ENCODE peak calls at places on chromosomes 4 and X, in eight cellular contexts. D is transverse colon, M is endothelial cell of umbilical vein, G is IMR-90, H is GM12878, B is Peyer's patch, X is H54, N is breast epithelium. A is an unnamed sample.

GRCh38 chrX:133999013-133999705 is 13.8 kb upstream of the GPC3 start:
- DNase-seq in M (no peak), X (no peak), N (no peak), G (no peak), B (no peak), H (no peak), D (no peak), A (no peak)

GRCh38 chrX:149527705-149528104 is 13.1 kb upstream of the EOLA1 start:
- DNase-seq in B (no peak), G (peak), D (no peak), N (no peak), M (peak), H (no peak), X (no peak), A (no peak)

GRCh38 chrX:23383411-23383810 is 48.8 kb downstream of the PTCHD1 start:
- DNase-seq in H (no peak), N (no peak), B (no peak), D (no peak), M (no peak), G (peak), X (no peak), A (no peak)

GRCh38 chr4:53702334-53703266 is 111.3 kb upstream of the LNX1 start:
- DNase-seq in X (peak), D (peak), M (peak), G (peak), N (peak), H (peak), B (peak), A (no peak)

GRCh38 chr4:14640476-14640875 is 361.8 kb upstream of the CPEB2 start:
- DNase-seq in B (no peak), M (no peak), N (no peak), D (no peak), G (no peak), H (no peak), X (no peak), A (no peak)

GRCh38 chr4:112523008-112523440 is 7.0 kb upstream of the NEUROG2 start:
- DNase-seq in G (peak), D (peak), N (no peak), X (no peak), B (no peak), H (no peak), M (peak), A (no peak)

GRCh38 chr4:83217721-83218522 is 66.7 kb downstream of the COQ2 start:
- DNase-seq in X (no peak), B (no peak), N (no peak), G (no peak), D (peak), M (no peak), H (peak), A (no peak)

GRCh38 chrX:13077168-13077567 is 32.7 kb upstream of the FAM9C start:
- DNase-seq in X (no peak), N (no peak), G (peak), H (no peak), B (no peak), M (peak), D (no peak), A (no peak)

GRCh38 chr4:182346250-182346649 is 103.0 kb downstream of the TENM3 start:
- DNase-seq in X (no peak), H (no peak), M (no peak), G (no peak), N (no peak), D (no peak), B (no peak), A (no peak)

GRCh38 chr4:30537462-30537861 is 182.7 kb upstream of the PCDH7 start:
- DNase-seq in D (peak), X (peak), N (no peak), G (peak), H (no peak), M (peak), B (no peak), A (no peak)

GRCh38 chr4:1578968-1579833 is 104.9 kb downstream of the FAM53A start:
- DNase-seq in B (peak), D (peak), N (no peak), X (peak), M (peak), H (no peak), G (peak), A (peak)

GRCh38 chr4:139243448-139244365 is 36.3 kb downstream of the MGARP start:
- DNase-seq in M (peak), H (no peak), X (peak), B (no peak), D (no peak), N (no peak), G (peak), A (no peak)

GRCh38 chr4:110484029-110484428 is 8.1 kb downstream of the ENPEP start:
- DNase-seq in B (no peak), X (no peak), H (peak), D (no peak), G (no peak), M (no peak), N (no peak), A (no peak)

GRCh38 chr4:126106658-126107057 is 791.9 kb downstream of the FAT4 start:
- DNase-seq in G (no peak), N (no peak), M (no peak), H (no peak), B (no peak), D (no peak), X (no peak), A (no peak)

GRCh38 chr4:123956204-123956603 is 559.6 kb downstream of the SPRY1 start:
- DNase-seq in M (no peak), G (no peak), X (no peak), H (no peak), N (no peak), B (no peak), D (no peak), A (no peak)

GRCh38 chr4:187294861-187295260 is 571.2 kb upstream of the FAT1 start:
- DNase-seq in X (no peak), B (no peak), M (no peak), G (peak), H (no peak), D (peak), N (no peak), A (no peak)

GRCh38 chr4:79526970-79527565 is 119.0 kb upstream of the GK2 start:
- DNase-seq in D (no peak), M (no peak), G (no peak), N (no peak), H (no peak), X (no peak), B (no peak), A (no peak)

GRCh38 chrX:68490644-68491043 is 8.2 kb upstream of the YIPF6 start:
- DNase-seq in X (peak), M (peak), D (no peak), B (no peak), G (peak), H (no peak), N (no peak), A (no peak)

GRCh38 chrX:100995469-100995868 is 26.0 kb downstream of the ARL13A start:
- DNase-seq in B (no peak), G (peak), D (no peak), M (peak), X (no peak), H (no peak), N (no peak), A (no peak)

GRCh38 chrX:22246620-22247019 is 26.1 kb upstream of the CBLL2 start:
- DNase-seq in M (no peak), H (no peak), G (peak), X (no peak), B (no peak), D (no peak), N (no peak), A (no peak)

GRCh38 chr4:54165438-54165837 is 63.7 kb upstream of the PDGFRA start:
- DNase-seq in B (no peak), X (peak), M (no peak), H (no peak), N (no peak), G (peak), D (no peak), A (no peak)

GRCh38 chr4:186924723-186925122 is 201.1 kb upstream of the FAT1 start:
- DNase-seq in H (no peak), B (no peak), M (no peak), N (no peak), G (peak), D (no peak), X (no peak), A (no peak)

GRCh38 chrX:23511783-23512182 is 155.5 kb upstream of the PRDX4 start:
- DNase-seq in X (no peak), H (no peak), M (no peak), N (no peak), G (no peak), B (no peak), D (no peak), A (no peak)

GRCh38 chr4:11485926-11486325 is 57.2 kb upstream of the HS3ST1 start:
- DNase-seq in N (no peak), M (no peak), H (no peak), D (no peak), X (no peak), G (no peak), B (no peak), A (no peak)

GRCh38 chr4:127162741-127163140 is 470.0 kb upstream of the INTU start:
- DNase-seq in B (no peak), N (no peak), X (no peak), D (no peak), G (peak), H (no peak), M (no peak), A (no peak)

GRCh38 chr4:176123710-176124407 is 58.2 kb downstream of the WDR17 start:
- DNase-seq in G (no peak), D (peak), X (peak), M (peak), N (no peak), B (no peak), H (peak), A (no peak)

GRCh38 chr4:109912706-109913621 is at the start of gene EGF:
- DNase-seq in X (peak), G (peak), N (no peak), B (no peak), H (no peak), D (no peak), M (no peak), A (no peak)

GRCh38 chr4:94550851-94551250 is 99.1 kb downstream of the PDLIM5 start:
- DNase-seq in B (no peak), G (no peak), N (no peak), X (no peak), H (no peak), D (no peak), M (no peak), A (no peak)

GRCh38 chr4:142817442-142817841 is 28.7 kb downstream of the INPP4B start:
- DNase-seq in B (no peak), N (no peak), M (no peak), D (no peak), G (peak), H (no peak), X (peak), A (no peak)

GRCh38 chr4:4574052-4574451 is 32.2 kb upstream of the STX18 start:
- DNase-seq in N (no peak), B (no peak), X (no peak), G (no peak), M (no peak), D (peak), H (no peak), A (no peak)

GRCh38 chr4:188841523-188841922 is 702.3 kb downstream of the TRIML1 start:
- DNase-seq in M (no peak), B (no peak), N (no peak), X (no peak), G (no peak), H (no peak), D (no peak), A (no peak)

DNA sequence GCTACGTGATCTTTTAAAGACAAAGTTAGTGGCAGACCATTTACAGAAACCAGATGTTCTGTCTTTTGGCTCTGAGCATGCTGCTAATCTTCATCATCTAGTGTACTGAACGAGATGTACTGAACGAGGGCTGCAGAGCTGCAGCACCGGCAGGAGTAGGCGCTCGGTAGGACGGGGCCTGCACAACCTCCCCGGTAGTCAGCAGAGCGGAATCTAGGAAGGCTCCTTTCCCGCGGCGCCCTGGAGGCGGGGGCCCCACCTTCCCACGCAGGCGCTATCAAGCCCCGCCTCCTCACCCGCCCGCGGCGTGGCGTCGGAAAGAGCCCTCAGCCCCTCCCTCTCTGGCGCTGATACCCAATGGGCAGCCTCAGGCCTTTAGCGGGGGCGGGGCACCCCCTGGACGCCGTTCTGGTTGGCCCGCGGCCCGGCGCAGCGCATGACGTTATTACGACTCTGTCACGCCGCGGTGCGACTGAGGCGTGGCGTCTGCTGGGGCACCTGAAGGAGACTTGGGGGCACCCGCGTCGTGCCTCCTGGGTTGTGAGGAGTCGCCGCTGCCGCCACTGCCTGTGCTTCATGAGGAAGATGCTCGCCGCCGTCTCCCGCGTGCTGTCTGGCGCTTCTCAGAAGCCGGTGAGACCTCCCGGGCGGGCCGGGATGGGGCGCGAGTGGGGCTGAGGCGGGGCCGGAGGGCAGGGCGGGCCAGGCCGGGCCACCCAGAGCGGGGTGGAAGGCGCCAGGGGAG is at the start of gene PDHA1:
- DNase-seq in N (peak), H (peak), D (peak), B (peak), G (peak), X (peak), M (peak), A (peak)
- TF ChIP-seq POLR2A in N (peak), H (peak), D (peak), B (peak), G (peak), X (peak), M (peak), A (peak)

GRCh38 chrX:49155900-49156837 is 6.4 kb upstream of the MAGIX start:
- DNase-seq in H (no peak), M (peak), B (peak), G (peak), X (no peak), D (peak), N (peak), A (peak)
- TF ChIP-seq POLR2A in H (peak), M (no peak), B (peak), G (peak), X (no peak), D (peak), N (no peak), A (peak)

GRCh38 chr4:81631958-81632439 is 160.3 kb upstream of the RASGEF1B start:
- DNase-seq in B (no peak), H (no peak), X (no peak), M (no peak), D (no peak), G (peak), N (no peak), A (no peak)
- TF ChIP-seq POLR2A in B (no peak), H (no peak), X (no peak), M (no peak), D (no peak), G (no peak), N (no peak), A (no peak)

GRCh38 chrX:153971124-153971631 is 440 bp downstream of the HCFC1 start:
- DNase-seq in X (peak), G (peak), M (peak), H (peak), B (peak), N (peak), D (peak), A (peak)
- TF ChIP-seq POLR2A in X (peak), G (peak), M (no peak), H (peak), B (peak), N (no peak), D (peak), A (peak)

GRCh38 chr4:128812360-128812958 is 3.0 kb downstream of the JADE1 start:
- DNase-seq in X (peak), G (peak), N (no peak), H (no peak), D (no peak), M (peak), B (no peak), A (no peak)
- TF ChIP-seq POLR2A in X (no peak), G (no peak), N (no peak), H (no peak), D (no peak), M (peak), B (no peak), A (no peak)

DNA sequence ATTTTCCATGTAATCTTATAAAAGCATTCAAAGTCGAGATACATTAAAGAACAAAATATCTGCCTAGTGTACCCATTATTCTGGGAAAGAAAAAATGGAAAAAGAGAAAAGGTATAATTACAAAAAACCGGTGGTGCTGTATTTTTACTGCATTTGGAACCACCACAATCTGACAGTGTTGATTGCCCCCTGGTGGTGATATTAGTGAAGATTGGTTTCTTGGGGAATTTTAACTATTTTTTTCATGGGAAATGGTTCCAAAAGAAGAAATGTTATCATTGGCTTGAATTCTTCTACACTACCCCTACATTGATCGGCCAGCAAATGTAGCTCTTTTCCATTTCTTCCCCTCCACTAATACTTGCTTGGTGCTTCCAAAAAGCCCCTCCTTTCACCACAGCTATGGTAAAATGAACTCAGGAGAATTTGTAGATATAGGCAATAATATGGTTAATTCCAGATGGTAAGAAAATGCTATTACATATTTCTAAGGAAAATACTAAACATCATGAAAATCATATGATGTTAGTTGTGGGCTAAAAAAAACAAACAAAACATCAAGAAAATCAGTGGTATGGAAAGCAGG is 50.0 kb downstream of the COX18 start:
- DNase-seq in X (no peak), H (no peak), M (peak), B (no peak), D (no peak), N (no peak), G (peak), A (no peak)
- TF ChIP-seq POLR2A in X (no peak), H (no peak), M (no peak), B (no peak), D (no peak), N (no peak), G (no peak), A (no peak)

DNA sequence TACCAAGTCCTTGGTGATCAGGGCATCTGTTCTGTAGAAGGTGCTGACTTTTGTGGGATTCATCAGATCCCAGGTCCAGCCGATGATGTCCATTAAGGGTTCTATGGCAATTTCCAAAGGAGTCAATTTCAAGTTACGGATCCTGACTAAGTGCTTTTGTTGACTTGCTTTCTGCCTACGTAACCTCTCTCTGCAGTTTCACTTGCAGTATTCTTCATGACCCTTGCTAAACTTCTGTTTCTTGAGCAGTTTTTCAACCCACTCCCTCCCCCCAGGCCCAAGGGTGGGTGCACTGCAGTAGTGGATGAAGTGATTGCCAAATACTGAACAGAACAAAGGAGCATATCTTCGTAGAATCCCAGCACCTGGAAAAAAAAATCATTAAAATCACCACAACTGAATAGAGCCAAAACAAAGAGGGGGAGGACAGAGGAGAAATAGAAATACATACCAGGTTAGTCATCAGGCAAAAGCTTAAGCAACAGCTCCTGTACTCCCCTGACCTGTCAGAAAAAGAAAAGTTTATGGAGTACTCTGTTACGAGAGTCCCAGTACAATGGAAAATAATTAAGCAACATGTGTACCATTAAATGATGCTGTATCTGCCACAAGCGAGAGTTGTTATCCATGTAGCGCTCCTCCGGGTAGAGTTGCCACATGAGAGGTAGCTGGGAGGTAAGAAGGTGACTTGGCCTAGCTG is 5.8 kb downstream of the CMC4 start:
- DNase-seq in M (no peak), B (no peak), G (peak), X (peak), N (no peak), D (no peak), H (no peak), A (no peak)
- TF ChIP-seq POLR2A in M (no peak), B (no peak), G (no peak), X (no peak), N (no peak), D (no peak), H (no peak), A (no peak)

GRCh38 chr4:174189392-174190029 is 94.0 kb downstream of the FBXO8 start:
- DNase-seq in X (no peak), N (no peak), M (no peak), H (no peak), D (no peak), B (no peak), G (no peak), A (no peak)
- TF ChIP-seq POLR2A in X (no peak), N (no peak), M (no peak), H (no peak), D (no peak), B (no peak), G (no peak), A (no peak)

DNA sequence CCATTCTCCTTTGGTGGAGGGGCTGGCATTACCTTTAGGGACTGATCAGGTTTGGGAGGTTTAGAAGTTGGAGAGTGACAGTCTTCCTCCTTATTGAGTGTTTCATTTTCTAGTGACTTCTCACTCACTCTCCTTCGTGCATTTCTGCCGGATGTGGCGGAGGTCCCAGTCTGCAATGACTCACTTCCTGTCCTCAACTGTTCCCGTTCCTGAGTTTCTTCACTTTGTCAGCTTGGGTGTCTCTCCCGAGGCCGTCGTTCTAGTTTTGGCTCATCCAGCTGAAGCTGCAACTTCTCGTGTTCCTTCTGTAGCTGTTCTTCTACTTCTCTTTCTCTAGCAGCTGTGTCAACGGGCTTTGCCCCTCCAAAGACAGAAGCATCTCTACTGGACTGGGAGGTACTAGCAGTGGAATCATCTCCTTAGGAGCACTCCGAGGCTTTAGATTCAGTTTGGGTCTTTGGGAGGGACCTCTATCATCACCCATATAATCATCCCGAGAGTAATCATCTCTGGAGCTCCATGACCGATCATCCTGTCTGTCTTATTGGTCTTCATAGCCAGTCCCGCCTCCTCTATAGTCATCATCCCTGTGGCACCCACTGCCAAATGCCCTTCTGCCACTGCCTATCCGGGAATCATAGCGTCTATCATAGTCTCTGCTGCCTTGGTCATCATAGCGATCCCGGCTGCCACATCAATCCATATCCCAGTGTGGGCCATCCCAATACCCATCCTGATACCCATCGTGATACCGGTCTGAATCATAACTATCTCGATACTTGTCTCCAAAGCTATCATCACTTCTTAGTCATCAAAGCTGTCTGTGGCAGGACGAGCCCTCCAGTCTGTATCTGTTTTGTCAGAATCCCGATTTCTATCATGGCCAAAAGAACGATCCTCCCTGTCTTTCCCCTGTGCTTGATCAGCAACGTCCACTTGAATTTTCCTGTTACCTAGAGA is 35.3 kb upstream of the VSIG4 start:
- DNase-seq in M (no peak), D (peak), B (no peak), G (no peak), H (peak), N (no peak), X (no peak), A (peak)
- TF ChIP-seq POLR2A in M (no peak), D (no peak), B (no peak), G (no peak), H (no peak), N (no peak), X (no peak), A (peak)

A was measured in esophagus squamous epithelium.